ENCODE peak calls at places on chromosomes 1 and 21, in eight cellular contexts. S, F, P, U, H, B, K and C are unnamed samples.

GRCh38 chr1:95122151-95122697 is 5.1 kb downstream of the TLCD4 start:
- DNase-seq in S (no peak), F (no peak), P (peak), U (no peak), H (no peak), B (no peak), K (peak), C (no peak)

GRCh38 chr21:42332557-42332956 is 17.3 kb upstream of the TFF3 start:
- DNase-seq in S (no peak), F (no peak), P (peak), U (no peak), H (no peak), B (no peak), K (peak), C (no peak)

GRCh38 chr1:20587639-20588017 is 1.3 kb upstream of the CDA start:
- DNase-seq in S (no peak), F (no peak), P (peak), U (no peak), H (no peak), B (no peak), K (no peak), C (no peak)

GRCh38 chr21:28590722-28591121 is 402.0 kb downstream of the LTN1 start:
- DNase-seq in S (no peak), F (no peak), P (no peak), U (peak), H (peak), B (no peak), K (no peak), C (no peak)

GRCh38 chr1:28971980-28972771 is 57.8 kb downstream of the EPB41 start:
- DNase-seq in S (no peak), F (no peak), P (no peak), U (no peak), H (no peak), B (peak), K (no peak), C (no peak)

GRCh38 chr1:8539683-8540082 is 221.8 kb downstream of the SLC45A1 start:
- DNase-seq in S (no peak), F (no peak), P (no peak), U (no peak), H (no peak), B (no peak), K (no peak), C (no peak)

GRCh38 chr1:24957016-24957807 is 27.1 kb upstream of the RUNX3 start:
- DNase-seq in S (no peak), F (no peak), P (no peak), U (no peak), H (no peak), B (no peak), K (no peak), C (peak)

GRCh38 chr1:21251773-21252471 is 38.3 kb downstream of the ECE1 start:
- DNase-seq in S (no peak), F (no peak), P (peak), U (no peak), H (no peak), B (peak), K (peak), C (no peak)

GRCh38 chr1:119646521-119647227 is 1.4 kb downstream of the ZNF697 start:
- DNase-seq in S (no peak), F (no peak), P (no peak), U (no peak), H (no peak), B (no peak), K (no peak), C (no peak)

GRCh38 chr1:112803906-112804762 is 89.0 kb upstream of the PPM1J start:
- DNase-seq in S (peak), F (peak), P (peak), U (peak), H (peak), B (no peak), K (peak), C (peak)

GRCh38 chr1:235326719-235327558 is 1.0 kb downstream of the ARID4B start:
- DNase-seq in S (peak), F (peak), P (peak), U (peak), H (peak), B (no peak), K (peak), C (peak)

GRCh38 chr1:21607549-21608529 is 61.3 kb downstream of the RAP1GAP start:
- DNase-seq in S (no peak), F (peak), P (peak), U (peak), H (peak), B (peak), K (peak), C (peak)

GRCh38 chr1:168057921-168058320 is 78.8 kb downstream of the GPR161 start:
- DNase-seq in S (no peak), F (no peak), P (no peak), U (no peak), H (no peak), B (no peak), K (no peak), C (no peak)

GRCh38 chr1:115648717-115649691 is 7.2 kb downstream of the VANGL1 start:
- DNase-seq in S (no peak), F (no peak), P (no peak), U (no peak), H (peak), B (no peak), K (no peak), C (no peak)

GRCh38 chr21:15774590-15774989 is 44.8 kb downstream of the USP25 start:
- DNase-seq in S (no peak), F (no peak), P (no peak), U (no peak), H (no peak), B (no peak), K (no peak), C (no peak)

GRCh38 chr1:12022036-12022435 is 2.7 kb downstream of the MIIP start:
- DNase-seq in S (no peak), F (no peak), P (no peak), U (no peak), H (no peak), B (no peak), K (no peak), C (no peak)

GRCh38 chr1:112255080-112255479 is 140.9 kb upstream of the CTTNBP2NL start:
- DNase-seq in S (no peak), F (no peak), P (no peak), U (no peak), H (no peak), B (no peak), K (no peak), C (no peak)

GRCh38 chr21:17858764-17859163 is 39.6 kb upstream of the C21orf91 start:
- DNase-seq in S (no peak), F (no peak), P (no peak), U (no peak), H (no peak), B (no peak), K (no peak), C (no peak)

GRCh38 chr1:236175642-236176336 is 33.5 kb downstream of the GPR137B start:
- DNase-seq in S (no peak), F (no peak), P (no peak), U (no peak), H (no peak), B (no peak), K (no peak), C (no peak)

GRCh38 chr21:36807421-36808004 is 108.6 kb downstream of the SIM2 start:
- DNase-seq in S (no peak), F (no peak), P (no peak), U (no peak), H (no peak), B (no peak), K (no peak), C (no peak)

GRCh38 chr1:81424056-81424455 is 376.7 kb upstream of the ADGRL2 start:
- DNase-seq in S (no peak), F (no peak), P (no peak), U (no peak), H (no peak), B (no peak), K (no peak), C (no peak)

GRCh38 chr1:61088163-61088840 is 5.9 kb downstream of the NFIA start:
- DNase-seq in S (no peak), F (no peak), P (no peak), U (no peak), H (peak), B (no peak), K (no peak), C (no peak)

GRCh38 chr1:76891931-76892330 is 24.7 kb downstream of the ST6GALNAC5 start:
- DNase-seq in S (no peak), F (no peak), P (no peak), U (no peak), H (no peak), B (no peak), K (no peak), C (peak)

GRCh38 chr1:94120591-94120901 is 402 bp downstream of the ABCA4 start:
- DNase-seq in S (no peak), F (no peak), P (no peak), U (peak), H (no peak), B (no peak), K (no peak), C (no peak)

GRCh38 chr1:21696931-21697330 is 27.8 kb upstream of the RAP1GAP start:
- DNase-seq in S (no peak), F (no peak), P (no peak), U (no peak), H (no peak), B (no peak), K (no peak), C (no peak)

GRCh38 chr1:41498809-41499208 is 14.3 kb upstream of the EDN2 start:
- DNase-seq in S (no peak), F (peak), P (peak), U (no peak), H (peak), B (no peak), K (no peak), C (no peak)

GRCh38 chr1:81801032-81801833 is 499 bp downstream of the ADGRL2 start:
- DNase-seq in S (no peak), F (peak), P (peak), U (peak), H (peak), B (peak), K (no peak), C (no peak)

GRCh38 chr1:228782662-228783414 is 47.6 kb downstream of the RHOU start:
- DNase-seq in S (no peak), F (no peak), P (peak), U (no peak), H (no peak), B (no peak), K (peak), C (no peak)

GRCh38 chr1:206557636-206558473 is 50.5 kb downstream of the RASSF5 start:
- DNase-seq in S (peak), F (no peak), P (no peak), U (no peak), H (no peak), B (no peak), K (no peak), C (peak)

DNA sequence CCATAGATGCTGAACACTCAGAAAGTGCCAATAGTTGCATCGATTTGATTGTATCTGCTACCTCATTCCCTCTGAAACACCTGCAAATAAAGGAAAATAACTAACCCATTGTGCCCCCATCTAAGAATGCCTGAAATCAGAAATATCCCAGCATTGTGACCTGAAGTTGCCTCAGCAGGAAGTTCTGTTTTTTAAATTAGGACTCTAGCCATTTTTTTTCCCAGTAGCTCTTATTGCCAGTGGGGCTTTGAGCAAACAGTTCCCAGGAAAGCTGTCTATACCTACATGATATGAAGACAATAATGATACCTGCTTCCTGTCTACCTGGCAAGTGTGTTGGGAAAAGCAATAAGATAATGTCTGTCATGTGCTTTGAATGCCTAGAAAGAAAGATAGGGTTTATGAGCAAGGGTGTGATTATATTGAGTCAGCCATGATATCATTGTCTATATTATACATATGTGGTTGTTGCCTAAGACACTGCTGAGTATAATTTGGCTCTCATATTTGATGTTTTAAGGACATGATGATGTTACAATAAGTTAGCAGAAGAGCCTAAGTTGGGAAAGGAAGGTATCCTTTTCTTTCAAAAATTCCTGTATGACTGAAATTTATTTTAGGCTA is 99.4 kb upstream of the CDC42BPA start:
- DNase-seq in S (no peak), F (no peak), P (no peak), U (no peak), H (no peak), B (no peak), K (no peak), C (no peak)
- H3K4me3 ChIP-seq in S (no peak), F (no peak), P (no peak), U (no peak), H (no peak), B (no peak), K (no peak), C (no peak)

DNA sequence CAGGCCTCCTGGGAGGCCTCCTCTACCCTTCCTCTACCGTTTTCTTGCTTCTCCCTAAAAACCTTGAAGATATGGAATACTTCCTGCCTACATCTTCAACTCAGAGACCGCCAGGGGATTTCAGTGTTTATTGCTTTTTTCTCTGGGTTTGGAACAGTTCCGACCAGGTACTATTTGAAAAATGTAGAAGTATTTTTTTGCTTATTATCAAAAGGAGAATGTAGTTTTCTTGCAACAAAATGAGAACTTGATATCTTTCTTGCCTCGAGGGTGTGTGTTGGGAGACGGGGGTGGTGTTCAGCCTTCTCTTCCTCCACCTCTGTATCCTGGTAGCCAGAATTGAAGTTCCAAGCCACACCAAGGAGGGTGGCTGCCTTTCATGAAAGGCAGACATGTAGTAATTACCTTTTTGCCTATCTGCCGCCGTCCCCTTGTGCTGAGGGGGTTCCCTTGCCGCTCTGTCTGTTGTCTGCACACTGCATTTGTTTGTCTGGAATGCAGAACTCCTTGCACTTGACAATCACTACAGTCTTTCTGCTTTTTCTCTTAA is 212.1 kb downstream of the PBX1 start:
- DNase-seq in S (no peak), F (no peak), P (no peak), U (no peak), H (no peak), B (no peak), K (no peak), C (no peak)
- H3K4me3 ChIP-seq in S (no peak), F (no peak), P (no peak), U (no peak), H (no peak), B (no peak), K (no peak), C (no peak)

GRCh38 chr1:153545067-153546055 is at the start of gene S100A4:
- DNase-seq in S (peak), F (peak), P (peak), U (peak), H (peak), B (peak), K (peak), C (peak)
- H3K4me3 ChIP-seq in S (peak), F (peak), P (peak), U (peak), H (peak), B (peak), K (no peak), C (peak)

DNA sequence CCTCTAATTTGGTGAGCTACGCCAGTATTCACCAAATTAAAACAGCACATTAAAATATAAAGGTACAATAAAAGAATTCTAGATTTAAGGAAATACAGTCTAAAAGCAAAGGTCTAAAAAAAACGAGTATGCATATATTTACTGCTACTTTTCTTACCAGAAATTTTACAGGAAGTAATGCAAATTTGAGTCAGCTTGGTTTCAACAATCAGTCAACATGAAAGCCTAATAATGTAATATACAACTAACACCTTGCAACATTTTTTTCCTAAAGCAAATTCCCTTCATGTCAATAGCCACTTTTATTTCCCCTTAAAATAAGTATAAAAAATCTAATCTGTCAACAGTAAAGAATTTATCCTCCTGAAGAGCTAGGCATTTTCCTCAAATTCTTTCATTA is 11.9 kb downstream of the PTP4A2 start:
- DNase-seq in S (no peak), F (no peak), P (no peak), U (no peak), H (no peak), B (no peak), K (no peak), C (no peak)
- H3K4me3 ChIP-seq in S (no peak), F (no peak), P (no peak), U (no peak), H (no peak), B (no peak), K (no peak), C (no peak)

GRCh38 chr1:116664366-116664983 is 3.1 kb downstream of the IGSF3 start:
- DNase-seq in S (no peak), F (no peak), P (no peak), U (no peak), H (no peak), B (no peak), K (no peak), C (no peak)
- H3K4me3 ChIP-seq in S (no peak), F (no peak), P (no peak), U (no peak), H (no peak), B (no peak), K (no peak), C (no peak)

GRCh38 chr1:27483659-27484058 is 6.3 kb downstream of the WASF2 start:
- DNase-seq in S (no peak), F (no peak), P (no peak), U (no peak), H (no peak), B (no peak), K (no peak), C (no peak)
- H3K4me3 ChIP-seq in S (no peak), F (no peak), P (no peak), U (no peak), H (no peak), B (no peak), K (no peak), C (no peak)